ENCODE peak calls at places on chromosomes 13 and 19, in ten cellular contexts. One of them, this sample, is unnamed. For H3K4me1, the result is how much of the 10 kb centered on the place peaks cover.

GRCh38 chr19:51034704-51035103 is at the start of gene KLK12:
- DNase-seq in IMR-90: no peak
- DNase-seq in HCT116: no peak
- DNase-seq in mesendoderm: no peak
- DNase-seq in neural progenitor cell: no peak
- DNase-seq in fibroblast of lung: no peak
- DNase-seq in H9: no peak
- DNase-seq in GM23248: no peak
- DNase-seq in astrocyte: no peak
- DNase-seq in SK-N-SH: no peak
- DNase-seq in this sample: no peak

GRCh38 chr19:4556574-4557185 is 2.8 kb downstream of the SEMA6B start:
- DNase-seq in GM23248: peak
- DNase-seq in mesendoderm: peak
- DNase-seq in HCT116: peak
- DNase-seq in fibroblast of lung: no peak
- DNase-seq in SK-N-SH: peak
- DNase-seq in IMR-90: no peak
- DNase-seq in H9: peak
- DNase-seq in neural progenitor cell: peak
- DNase-seq in astrocyte: no peak
- DNase-seq in this sample: peak

GRCh38 chr19:45051929-45052579 is 13.2 kb downstream of the CLASRP start:
- DNase-seq in GM23248: no peak
- DNase-seq in astrocyte: no peak
- DNase-seq in H9: no peak
- DNase-seq in IMR-90: no peak
- DNase-seq in HCT116: no peak
- DNase-seq in neural progenitor cell: no peak
- DNase-seq in SK-N-SH: no peak
- DNase-seq in fibroblast of lung: no peak
- DNase-seq in mesendoderm: no peak
- DNase-seq in this sample: peak

GRCh38 chr19:8552810-8553209 is 24.4 kb downstream of the MYO1F start:
- DNase-seq in fibroblast of lung: peak
- DNase-seq in IMR-90: peak
- DNase-seq in GM23248: no peak
- DNase-seq in neural progenitor cell: peak
- DNase-seq in HCT116: peak
- DNase-seq in astrocyte: peak
- DNase-seq in H9: peak
- DNase-seq in mesendoderm: peak
- DNase-seq in SK-N-SH: peak
- DNase-seq in this sample: no peak

GRCh38 chr19:51108805-51109146 is 567 bp upstream of the CTU1 start:
- DNase-seq in H9: no peak
- DNase-seq in GM23248: no peak
- DNase-seq in astrocyte: no peak
- DNase-seq in SK-N-SH: no peak
- DNase-seq in fibroblast of lung: no peak
- DNase-seq in mesendoderm: no peak
- DNase-seq in IMR-90: no peak
- DNase-seq in HCT116: no peak
- DNase-seq in neural progenitor cell: no peak
- DNase-seq in this sample: no peak

GRCh38 chr19:29515233-29515619 is 10.6 kb upstream of the VSTM2B start:
- DNase-seq in fibroblast of lung: no peak
- DNase-seq in H9: no peak
- DNase-seq in GM23248: no peak
- DNase-seq in neural progenitor cell: no peak
- DNase-seq in mesendoderm: no peak
- DNase-seq in SK-N-SH: no peak
- DNase-seq in astrocyte: no peak
- DNase-seq in IMR-90: no peak
- DNase-seq in HCT116: no peak
- DNase-seq in this sample: no peak

GRCh38 chr13:32224916-32225315 is 90.2 kb downstream of the ZAR1L start:
- DNase-seq in HCT116: no peak
- DNase-seq in H9: no peak
- DNase-seq in IMR-90: peak
- DNase-seq in astrocyte: peak
- DNase-seq in SK-N-SH: no peak
- DNase-seq in GM23248: no peak
- DNase-seq in mesendoderm: no peak
- DNase-seq in neural progenitor cell: no peak
- DNase-seq in fibroblast of lung: peak
- DNase-seq in this sample: no peak

GRCh38 chr19:34041922-34042521 is 130.3 kb upstream of the LSM14A start:
- DNase-seq in fibroblast of lung: peak
- DNase-seq in neural progenitor cell: peak
- DNase-seq in H9: peak
- DNase-seq in GM23248: peak
- DNase-seq in mesendoderm: peak
- DNase-seq in IMR-90: peak
- DNase-seq in SK-N-SH: peak
- DNase-seq in HCT116: peak
- DNase-seq in astrocyte: no peak
- DNase-seq in this sample: peak

GRCh38 chr19:43674630-43674982 is 4.6 kb upstream of the PLAUR start:
- DNase-seq in fibroblast of lung: peak
- DNase-seq in neural progenitor cell: no peak
- DNase-seq in HCT116: no peak
- DNase-seq in astrocyte: no peak
- DNase-seq in mesendoderm: no peak
- DNase-seq in H9: no peak
- DNase-seq in GM23248: peak
- DNase-seq in SK-N-SH: no peak
- DNase-seq in IMR-90: peak
- DNase-seq in this sample: no peak

GRCh38 chr19:43675269-43675879 is 5.4 kb upstream of the PLAUR start:
- DNase-seq in astrocyte: peak
- DNase-seq in neural progenitor cell: no peak
- DNase-seq in H9: no peak
- DNase-seq in GM23248: peak
- DNase-seq in fibroblast of lung: peak
- DNase-seq in mesendoderm: no peak
- DNase-seq in SK-N-SH: no peak
- DNase-seq in HCT116: peak
- DNase-seq in IMR-90: peak
- DNase-seq in this sample: peak

GRCh38 chr19:43672061-43672679 is 2.2 kb upstream of the PLAUR start:
- DNase-seq in astrocyte: no peak
- DNase-seq in neural progenitor cell: peak
- DNase-seq in fibroblast of lung: no peak
- DNase-seq in mesendoderm: peak
- DNase-seq in GM23248: peak
- DNase-seq in IMR-90: no peak
- DNase-seq in HCT116: no peak
- DNase-seq in SK-N-SH: no peak
- DNase-seq in H9: no peak
- DNase-seq in this sample: no peak

GRCh38 chr19:43675906-43676305 is 5.9 kb upstream of the PLAUR start:
- DNase-seq in fibroblast of lung: no peak
- DNase-seq in astrocyte: no peak
- DNase-seq in HCT116: no peak
- DNase-seq in neural progenitor cell: no peak
- DNase-seq in mesendoderm: no peak
- DNase-seq in H9: no peak
- DNase-seq in GM23248: no peak
- DNase-seq in IMR-90: no peak
- DNase-seq in SK-N-SH: no peak
- DNase-seq in this sample: no peak

DNA sequence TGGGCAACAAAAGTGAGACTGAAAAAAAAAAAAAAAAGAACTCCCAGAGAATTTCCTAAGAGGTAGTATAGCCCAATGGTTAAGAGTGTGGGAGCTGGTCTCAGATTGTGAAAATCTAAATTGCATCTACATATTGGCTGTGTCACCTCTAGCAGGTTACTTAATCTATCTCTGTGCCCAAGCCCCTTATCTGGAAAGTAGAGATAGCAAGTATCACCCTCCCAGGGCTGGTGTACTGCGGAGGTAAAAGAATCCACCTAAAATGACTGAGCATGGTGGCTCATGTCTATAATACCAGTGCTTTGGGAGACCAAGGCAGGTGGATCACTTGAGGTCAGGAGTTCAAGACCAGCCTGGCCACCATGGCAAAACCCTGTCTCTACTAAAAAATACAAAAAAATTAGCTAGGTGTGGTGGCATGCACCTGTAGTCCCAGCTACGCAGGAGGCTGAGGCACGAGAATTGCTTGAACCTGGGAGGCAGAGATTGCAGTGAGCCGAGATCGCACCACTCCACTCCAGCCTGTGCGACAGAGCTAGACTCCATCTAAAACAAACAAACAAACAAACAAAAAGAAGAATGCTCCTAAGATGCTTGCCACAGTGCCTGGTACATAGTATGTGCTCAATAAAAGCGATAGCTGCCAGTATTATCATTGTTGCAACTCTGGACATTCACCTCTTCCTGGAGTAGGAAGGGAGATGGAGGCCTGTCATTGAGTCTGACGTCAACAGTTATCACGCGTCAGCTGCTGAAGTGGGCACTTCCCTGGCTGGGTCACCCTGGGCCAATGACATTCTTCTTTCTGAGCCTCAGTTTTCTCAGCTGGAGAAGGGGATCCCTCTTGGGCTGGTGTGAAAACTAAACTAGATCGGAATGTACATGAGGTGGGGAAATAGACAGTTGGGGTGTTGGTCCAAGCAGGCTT is 4.0 kb upstream of the PLAUR start:
- DNase-seq in SK-N-SH: no peak
- DNase-seq in astrocyte: no peak
- DNase-seq in IMR-90: no peak
- DNase-seq in H9: no peak
- DNase-seq in HCT116: no peak
- DNase-seq in neural progenitor cell: no peak
- DNase-seq in fibroblast of lung: no peak
- DNase-seq in GM23248: no peak
- DNase-seq in mesendoderm: peak
- DNase-seq in this sample: no peak
- H3K9ac ChIP-seq in SK-N-SH: no peak
- H3K9ac ChIP-seq in astrocyte: no peak
- H3K9ac ChIP-seq in IMR-90: no peak
- H3K9ac ChIP-seq in H9: no peak
- H3K9ac ChIP-seq in HCT116: peak
- H3K9ac ChIP-seq in neural progenitor cell: no peak
- H3K9ac ChIP-seq in fibroblast of lung: no peak
- H3K9ac ChIP-seq in GM23248: no peak
- H3K9ac ChIP-seq in mesendoderm: no peak
- H3K9ac ChIP-seq in this sample: no peak

GRCh38 chr13:40626977-40627376 is 39.5 kb downstream of the FOXO1 start:
- DNase-seq in fibroblast of lung: no peak
- DNase-seq in HCT116: no peak
- DNase-seq in GM23248: no peak
- DNase-seq in mesendoderm: no peak
- DNase-seq in H9: no peak
- DNase-seq in neural progenitor cell: no peak
- DNase-seq in SK-N-SH: no peak
- DNase-seq in IMR-90: no peak
- DNase-seq in astrocyte: no peak
- DNase-seq in this sample: no peak

GRCh38 chr13:40624338-40624737 is 42.1 kb downstream of the FOXO1 start:
- DNase-seq in GM23248: peak
- DNase-seq in mesendoderm: peak
- DNase-seq in astrocyte: peak
- DNase-seq in IMR-90: no peak
- DNase-seq in H9: no peak
- DNase-seq in neural progenitor cell: no peak
- DNase-seq in HCT116: no peak
- DNase-seq in SK-N-SH: peak
- DNase-seq in fibroblast of lung: peak
- DNase-seq in this sample: no peak

GRCh38 chr13:40622761-40623160 is 43.7 kb downstream of the FOXO1 start:
- DNase-seq in fibroblast of lung: no peak
- DNase-seq in astrocyte: no peak
- DNase-seq in GM23248: no peak
- DNase-seq in IMR-90: no peak
- DNase-seq in HCT116: no peak
- DNase-seq in H9: no peak
- DNase-seq in mesendoderm: peak
- DNase-seq in SK-N-SH: no peak
- DNase-seq in neural progenitor cell: peak
- DNase-seq in this sample: no peak

GRCh38 chr13:40629678-40630384 is 36.6 kb downstream of the FOXO1 start:
- DNase-seq in fibroblast of lung: no peak
- DNase-seq in astrocyte: no peak
- DNase-seq in mesendoderm: no peak
- DNase-seq in neural progenitor cell: no peak
- DNase-seq in HCT116: no peak
- DNase-seq in IMR-90: no peak
- DNase-seq in H9: no peak
- DNase-seq in SK-N-SH: no peak
- DNase-seq in GM23248: no peak
- DNase-seq in this sample: no peak

GRCh38 chr13:40626566-40626965 is 39.9 kb downstream of the FOXO1 start:
- DNase-seq in H9: no peak
- DNase-seq in neural progenitor cell: no peak
- DNase-seq in fibroblast of lung: no peak
- DNase-seq in mesendoderm: no peak
- DNase-seq in astrocyte: no peak
- DNase-seq in HCT116: no peak
- DNase-seq in IMR-90: no peak
- DNase-seq in GM23248: no peak
- DNase-seq in SK-N-SH: no peak
- DNase-seq in this sample: no peak
- H3K4me1 ChIP-seq in H9: under half
- H3K4me1 ChIP-seq in neural progenitor cell: under half
- H3K4me1 ChIP-seq in fibroblast of lung: under half
- H3K4me1 ChIP-seq in mesendoderm: under half
- H3K4me1 ChIP-seq in astrocyte: under half
- H3K4me1 ChIP-seq in HCT116: under half
- H3K4me1 ChIP-seq in IMR-90: under half
- H3K4me1 ChIP-seq in GM23248: under half
- H3K4me1 ChIP-seq in SK-N-SH: under half
- H3K4me1 ChIP-seq in this sample: under half

DNA sequence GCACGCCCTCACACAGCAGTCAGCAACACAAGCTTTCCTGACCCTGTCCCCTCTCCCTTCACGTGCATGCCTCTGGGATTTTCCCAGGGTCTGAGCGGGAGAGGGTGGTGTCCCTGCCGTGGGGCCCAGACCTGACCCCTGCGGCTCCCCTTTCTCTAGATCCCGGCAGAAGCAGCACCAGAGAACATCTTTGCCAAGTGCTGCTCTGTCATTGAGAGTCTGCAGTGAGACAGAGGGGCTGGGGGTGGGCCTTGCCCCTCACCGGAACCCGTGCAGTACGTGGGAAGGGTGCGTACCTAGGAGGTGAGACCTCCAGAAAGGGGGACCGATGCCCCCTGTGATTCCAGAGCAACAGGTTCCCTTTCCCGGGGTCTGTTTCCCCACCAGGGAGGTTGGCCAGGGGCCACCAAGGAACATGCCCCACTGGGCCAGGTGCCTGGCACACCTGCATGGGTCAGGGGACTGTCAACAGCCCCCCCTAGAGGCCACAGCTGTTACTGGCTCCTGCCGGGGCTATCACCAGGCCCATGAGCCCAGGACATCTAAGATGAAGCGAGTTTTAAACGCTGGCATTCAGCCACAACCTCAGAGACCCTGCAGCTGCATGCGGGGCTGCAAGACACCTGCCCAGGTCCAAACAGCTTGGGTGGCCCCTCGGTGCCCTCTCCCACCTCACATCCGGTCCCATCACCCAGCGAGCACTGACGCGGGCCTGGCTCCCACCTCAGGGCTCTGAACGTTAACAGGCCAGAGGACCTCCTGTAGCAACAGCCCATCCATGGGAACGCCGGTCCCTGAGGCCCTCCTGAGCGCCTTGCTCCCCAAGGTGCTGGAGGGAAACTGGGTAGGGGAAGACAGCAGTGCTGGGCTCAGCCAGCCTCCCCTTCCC is 12.3 kb downstream of the KHSRP start:
- DNase-seq in SK-N-SH: peak
- DNase-seq in HCT116: peak
- DNase-seq in H9: peak
- DNase-seq in neural progenitor cell: peak
- DNase-seq in fibroblast of lung: peak
- DNase-seq in mesendoderm: peak
- DNase-seq in IMR-90: no peak
- DNase-seq in astrocyte: no peak
- DNase-seq in GM23248: peak
- DNase-seq in this sample: peak
- H3K9ac ChIP-seq in SK-N-SH: no peak
- H3K9ac ChIP-seq in HCT116: no peak
- H3K9ac ChIP-seq in H9: no peak
- H3K9ac ChIP-seq in neural progenitor cell: no peak
- H3K9ac ChIP-seq in fibroblast of lung: no peak
- H3K9ac ChIP-seq in mesendoderm: no peak
- H3K9ac ChIP-seq in IMR-90: no peak
- H3K9ac ChIP-seq in astrocyte: no peak
- H3K9ac ChIP-seq in GM23248: no peak
- H3K9ac ChIP-seq in this sample: peak

GRCh38 chr19:49685845-49686332 is 3.5 kb upstream of the ADM5 start:
- DNase-seq in H9: no peak
- DNase-seq in fibroblast of lung: no peak
- DNase-seq in IMR-90: no peak
- DNase-seq in HCT116: no peak
- DNase-seq in mesendoderm: no peak
- DNase-seq in SK-N-SH: no peak
- DNase-seq in neural progenitor cell: no peak
- DNase-seq in astrocyte: no peak
- DNase-seq in GM23248: no peak
- DNase-seq in this sample: no peak
- H3K4me1 ChIP-seq in H9: under half
- H3K4me1 ChIP-seq in fibroblast of lung: under half
- H3K4me1 ChIP-seq in IMR-90: under half
- H3K4me1 ChIP-seq in HCT116: under half
- H3K4me1 ChIP-seq in mesendoderm: under half
- H3K4me1 ChIP-seq in SK-N-SH: under half
- H3K4me1 ChIP-seq in neural progenitor cell: under half
- H3K4me1 ChIP-seq in astrocyte: under half
- H3K4me1 ChIP-seq in GM23248: under half
- H3K4me1 ChIP-seq in this sample: under half

This sample was measured in colonic mucosa.